ENCODE peak calls at places on chromosome 4, in eight cellular contexts. H is AG04450, U is OCI-LY7, I is GM23338, O is colonic mucosa, A is Karpas-422, M is fibroblast of mammary gland, X is endodermal cell. L is an unnamed sample.

GRCh38 chr4:25776795-25777194 is 86.0 kb downstream of the SEL1L3 start:
- DNase-seq in H (no peak), U (no peak), I (no peak), O (no peak), A (no peak), M (no peak), X (no peak), L (no peak)

GRCh38 chr4:73964862-73965611 is 16.8 kb downstream of the PF4 start:
- DNase-seq in H (no peak), U (no peak), I (peak), O (peak), A (peak), M (peak), X (peak), L (peak)

GRCh38 chr4:151238477-151238876 is 38.5 kb upstream of the PRSS48 start:
- DNase-seq in H (no peak), U (no peak), I (no peak), O (no peak), A (no peak), M (peak), X (no peak), L (no peak)

GRCh38 chr4:41257257-41257900 is 651 bp downstream of the UCHL1 start:
- DNase-seq in H (no peak), U (peak), I (peak), O (peak), A (no peak), M (peak), X (peak), L (peak)

GRCh38 chr4:189071241-189071640 is 869.4 kb upstream of the FRG1 start:
- DNase-seq in H (no peak), U (no peak), I (no peak), O (no peak), A (no peak), M (no peak), X (no peak), L (no peak)

GRCh38 chr4:83013420-83013867 is 2.8 kb upstream of the LIN54 start:
- DNase-seq in H (no peak), U (peak), I (no peak), O (no peak), A (peak), M (no peak), X (no peak), L (no peak)

GRCh38 chr4:174604198-174604597 is 81.9 kb upstream of the HPGD start:
- DNase-seq in H (no peak), U (no peak), I (no peak), O (no peak), A (no peak), M (peak), X (no peak), L (no peak)

GRCh38 chr4:9921326-9921725 is 100.0 kb downstream of the SLC2A9 start:
- DNase-seq in H (no peak), U (no peak), I (peak), O (no peak), A (no peak), M (no peak), X (peak), L (no peak)

GRCh38 chr4:42410446-42410845 is 13.2 kb downstream of the SHISA3 start:
- DNase-seq in H (no peak), U (no peak), I (no peak), O (no peak), A (no peak), M (no peak), X (no peak), L (no peak)

GRCh38 chr4:42417491-42417890 is 20.2 kb downstream of the SHISA3 start:
- DNase-seq in H (no peak), U (no peak), I (no peak), O (no peak), A (no peak), M (no peak), X (no peak), L (no peak)

GRCh38 chr4:42411803-42412202 is 14.5 kb downstream of the SHISA3 start:
- DNase-seq in H (no peak), U (no peak), I (no peak), O (no peak), A (no peak), M (peak), X (no peak), L (no peak)

GRCh38 chr4:42416017-42416416 is 18.7 kb downstream of the SHISA3 start:
- DNase-seq in H (no peak), U (peak), I (peak), O (no peak), A (no peak), M (no peak), X (peak), L (no peak)

GRCh38 chr4:42412251-42412650 is 15.0 kb downstream of the SHISA3 start:
- DNase-seq in H (peak), U (no peak), I (no peak), O (no peak), A (no peak), M (peak), X (no peak), L (no peak)
- H3K4me3 ChIP-seq in H (no peak), U (no peak), I (no peak), O (no peak), A (no peak), M (no peak), X (no peak), L (no peak)

DNA sequence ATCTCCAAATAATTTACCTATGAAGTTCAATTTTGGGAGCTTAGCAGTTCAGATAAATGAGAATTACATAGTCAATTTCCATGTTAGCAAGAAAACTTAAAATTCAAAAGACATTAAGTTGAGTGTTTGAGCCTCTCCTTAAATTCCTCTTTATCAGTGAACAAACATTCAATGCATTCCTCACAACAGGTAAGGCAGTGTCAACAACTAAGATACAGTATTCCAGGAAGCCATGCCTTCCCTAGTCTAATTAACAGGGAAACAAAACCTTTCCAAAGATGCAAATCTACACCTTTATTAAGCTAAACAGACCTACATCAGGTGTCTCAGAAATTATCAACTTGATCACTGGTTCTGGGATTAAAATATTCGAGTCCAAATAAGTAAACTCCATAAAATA is 3.7 kb downstream of the SH3RF1 start:
- DNase-seq in H (no peak), U (no peak), I (peak), O (no peak), A (no peak), M (no peak), X (no peak), L (no peak)
- H3K4me3 ChIP-seq in H (peak), U (no peak), I (peak), O (peak), A (no peak), M (peak), X (peak), L (no peak)

GRCh38 chr4:39406763-39407583 is at the start of gene KLB:
- DNase-seq in H (no peak), U (no peak), I (no peak), O (peak), A (no peak), M (peak), X (no peak), L (no peak)
- H3K4me3 ChIP-seq in H (no peak), U (no peak), I (no peak), O (no peak), A (no peak), M (no peak), X (no peak), L (no peak)

DNA sequence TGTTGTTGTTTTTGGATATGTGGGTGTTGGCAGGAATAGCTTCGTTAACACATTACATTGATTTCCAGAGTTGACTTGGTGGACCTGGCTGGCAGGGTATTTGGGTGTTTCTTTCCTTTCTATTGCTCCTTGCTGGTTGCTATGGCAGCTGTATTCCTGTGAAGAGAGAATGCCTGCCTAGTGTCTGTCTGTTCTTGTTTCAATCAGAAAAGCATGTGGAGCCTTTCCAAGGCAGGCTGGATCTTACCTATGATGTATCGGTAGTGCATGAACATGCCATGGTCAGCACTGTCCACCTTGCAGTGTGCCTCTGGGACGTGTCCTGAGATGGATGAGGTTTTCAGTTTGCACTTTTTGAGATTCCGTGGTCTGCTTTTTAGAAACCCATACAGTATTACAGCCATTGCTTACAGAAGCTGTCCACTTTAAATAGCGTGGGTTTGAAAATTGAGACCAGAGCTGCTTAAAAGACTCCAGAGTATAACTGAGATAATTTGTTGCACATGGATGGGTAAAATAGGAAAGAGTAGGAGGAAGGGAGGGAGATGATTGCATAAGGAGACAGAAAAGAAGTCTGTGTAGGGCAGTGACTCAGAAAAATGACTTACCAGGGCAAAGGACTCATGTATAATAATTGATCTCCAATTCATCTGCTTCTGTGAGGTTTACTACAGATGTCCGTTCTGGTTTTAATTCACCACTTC is 20.0 kb upstream of the AADAT start:
- DNase-seq in H (no peak), U (no peak), I (no peak), O (no peak), A (no peak), M (peak), X (peak), L (no peak)
- H3K4me3 ChIP-seq in H (no peak), U (no peak), I (no peak), O (no peak), A (no peak), M (peak), X (peak), L (no peak)

GRCh38 chr4:86453044-86453501 is 93.2 kb upstream of the MAPK10 start:
- DNase-seq in H (peak), U (no peak), I (no peak), O (peak), A (no peak), M (peak), X (no peak), L (no peak)
- H3K4me3 ChIP-seq in H (peak), U (no peak), I (no peak), O (peak), A (no peak), M (peak), X (no peak), L (no peak)

GRCh38 chr4:39710098-39710896 is 12.4 kb downstream of the UBE2K start:
- DNase-seq in H (no peak), U (no peak), I (no peak), O (no peak), A (no peak), M (no peak), X (no peak), L (no peak)
- H3K4me3 ChIP-seq in H (no peak), U (no peak), I (no peak), O (no peak), A (no peak), M (no peak), X (no peak), L (no peak)

L was measured in WERI-Rb-1.